ENCODE peak calls at places on chromosomes 16 and 17, in seven cellular contexts. I is prostate gland, P is A549, E is gastrocnemius medialis, J is IMR-90, M is stomach, X is transverse colon. L is an unnamed sample.

GRCh38 chr17:7220593-7221280 is 999 bp downstream of the ACADVL start:
- DNase-seq in I (peak; percentile 79), P (peak; percentile 92), E (peak; percentile 77), J (peak; percentile 63), M (peak; percentile 70), X (peak; percentile 77), L (peak; percentile 74)

GRCh38 chr16:1002399-1003161 is 21.0 kb downstream of the SOX8 start:
- DNase-seq in I (no peak), P (peak; percentile 95), E (peak; percentile 48), J (peak; percentile 81), M (peak; percentile 63), X (peak; percentile 42), L (peak; percentile 62)

GRCh38 chr17:37107406-37108083 is 158.8 kb downstream of the AATF start:
- DNase-seq in I (peak; percentile 88), P (no peak), E (peak; percentile 43), J (peak; percentile 41), M (peak; percentile 87), X (no peak), L (peak; percentile 78)

GRCh38 chr17:46901291-46901690 is 21.7 kb upstream of the GOSR2 start:
- DNase-seq in I (no peak), P (no peak), E (no peak), J (no peak), M (no peak), X (no peak), L (no peak)

GRCh38 chr17:82315703-82316358 is 1.6 kb downstream of the CD7 start:
- DNase-seq in I (no peak), P (no peak), E (no peak), J (no peak), M (no peak), X (no peak), L (no peak)

GRCh38 chr17:21303441-21304065 is 19.0 kb downstream of the MAP2K3 start:
- DNase-seq in I (no peak), P (no peak), E (peak; percentile 5), J (no peak), M (no peak), X (peak; percentile 5), L (peak; percentile 20)

GRCh38 chr16:70737377-70738082 is 51.7 kb upstream of the MTSS2 start:
- DNase-seq in I (peak; percentile 88), P (no peak), E (peak; percentile 83), J (peak; percentile 99), M (peak; percentile 55), X (peak; percentile 77), L (peak; percentile 91)

GRCh38 chr17:49454050-49454449 is 39.4 kb upstream of the PHB1 start:
- DNase-seq in I (no peak), P (no peak), E (no peak), J (peak; percentile 29), M (no peak), X (no peak), L (no peak)

GRCh38 chr16:46757339-46758050 is 9.4 kb upstream of the MYLK3 start:
- DNase-seq in I (peak; percentile 28), P (no peak), E (peak; percentile 89), J (peak; percentile 7), M (peak; percentile 32), X (no peak), L (no peak)

GRCh38 chr16:892006-892405 is 78.8 kb downstream of the LMF1 start:
- DNase-seq in I (no peak), P (no peak), E (no peak), J (no peak), M (no peak), X (no peak), L (no peak)

GRCh38 chr17:42980274-42980765 is at the start of gene RUNDC1:
- DNase-seq in I (peak; percentile 94), P (peak; percentile 98), E (peak; percentile 87), J (peak; percentile 73), M (peak; percentile 97), X (peak; percentile 99), L (peak; percentile 94)
- TF ChIP-seq POLR2A in I (peak; percentile 61), P (peak; percentile 94), E (peak; percentile 41), J (peak; percentile 5), M (peak; percentile 45), X (peak; percentile 59), L (peak; percentile 55)

GRCh38 chr17:1931759-1932579 is 93.2 kb downstream of the RTN4RL1 start:
- DNase-seq in I (peak; percentile 36), P (no peak), E (peak; percentile 58), J (peak; percentile 7), M (peak; percentile 77), X (peak; percentile 25), L (no peak)

GRCh38 chr17:1933875-1934715 is 91.0 kb downstream of the RTN4RL1 start:
- DNase-seq in I (no peak), P (no peak), E (no peak), J (no peak), M (no peak), X (no peak), L (no peak)

GRCh38 chr17:1929896-1930750 is 95.0 kb downstream of the RTN4RL1 start:
- DNase-seq in I (no peak), P (no peak), E (no peak), J (no peak), M (no peak), X (no peak), L (no peak)

GRCh38 chr17:1934901-1935300 is 90.2 kb downstream of the RTN4RL1 start:
- DNase-seq in I (no peak), P (no peak), E (no peak), J (no peak), M (no peak), X (no peak), L (no peak)

DNA sequence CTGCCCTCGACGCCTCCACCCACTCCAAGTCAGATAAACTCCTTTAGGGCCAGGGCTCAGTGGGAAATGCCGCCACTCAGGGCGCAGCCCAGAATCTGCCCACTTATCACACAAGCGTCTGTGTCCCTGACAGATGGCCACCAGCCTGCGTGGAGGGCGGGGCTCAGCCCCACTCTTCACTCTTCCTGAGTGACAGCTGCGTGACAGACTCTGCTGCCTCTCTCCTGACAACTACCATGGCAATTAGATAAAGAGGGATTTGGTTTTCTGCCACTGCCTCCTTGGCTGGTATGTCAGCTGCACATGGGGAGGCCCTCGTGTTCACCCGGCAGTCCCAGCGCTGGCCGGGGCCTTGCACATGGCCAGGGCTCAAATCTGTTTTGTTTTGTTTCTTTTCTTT is 96.2 kb downstream of the RTN4RL1 start:
- DNase-seq in I (no peak), P (no peak), E (no peak), J (no peak), M (no peak), X (no peak), L (no peak)
- TF ChIP-seq CTCF in I (no peak), P (no peak), E (no peak), J (no peak), M (no peak), X (no peak), L (no peak)

DNA sequence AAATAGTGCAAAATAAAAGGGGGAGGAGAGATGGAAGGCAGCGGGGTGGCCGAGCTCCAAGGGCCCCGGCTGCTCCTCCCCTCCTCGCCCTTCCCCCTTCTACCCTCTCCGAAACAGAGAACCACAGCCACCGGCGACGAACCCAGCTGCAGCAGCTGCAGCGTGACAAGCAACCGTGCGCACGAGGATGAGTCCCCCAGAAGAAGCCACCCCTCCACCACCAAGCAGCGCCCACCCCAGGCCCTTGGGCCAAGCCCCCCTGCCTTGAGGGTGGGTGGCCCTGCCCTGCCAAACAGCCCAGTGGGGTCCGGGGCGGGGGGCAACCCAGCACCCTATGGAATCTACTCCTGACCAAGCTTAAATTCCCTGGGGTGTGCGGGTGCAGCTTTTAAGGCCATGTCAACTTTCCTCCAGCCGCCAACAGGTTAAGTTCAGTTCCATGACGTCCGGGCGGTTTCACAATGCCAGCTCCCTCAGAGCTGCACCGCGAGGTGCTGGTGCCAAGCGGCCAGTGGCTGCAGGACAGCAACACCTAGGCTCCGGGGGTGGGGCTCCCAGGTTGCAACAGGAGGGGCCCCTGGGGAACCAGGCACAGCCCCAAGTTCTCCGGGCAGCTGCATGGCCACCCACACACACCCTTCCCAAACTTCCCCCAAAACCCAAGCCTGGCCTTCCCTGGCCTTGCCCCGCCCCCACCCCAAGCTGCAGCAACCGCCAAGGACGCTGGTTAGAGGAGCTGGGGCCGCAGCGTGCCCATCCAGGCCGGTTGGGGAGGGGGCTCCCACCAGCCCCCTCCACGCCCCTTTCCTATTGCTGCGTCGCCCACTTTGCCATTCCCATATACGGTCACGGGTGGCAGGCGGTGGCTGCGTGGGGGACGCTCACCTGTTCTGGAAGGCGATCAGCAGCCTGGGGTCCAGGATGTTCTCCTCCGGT is 2.0 kb downstream of the CBX4 start:
- DNase-seq in I (peak; percentile 90), P (peak; percentile 80), E (peak; percentile 78), J (peak; percentile 74), M (peak; percentile 96), X (peak; percentile 91), L (peak; percentile 91)
- TF ChIP-seq POLR2A in I (peak; percentile 24), P (no peak), E (no peak), J (no peak), M (no peak), X (peak; percentile 59), L (no peak)

DNA sequence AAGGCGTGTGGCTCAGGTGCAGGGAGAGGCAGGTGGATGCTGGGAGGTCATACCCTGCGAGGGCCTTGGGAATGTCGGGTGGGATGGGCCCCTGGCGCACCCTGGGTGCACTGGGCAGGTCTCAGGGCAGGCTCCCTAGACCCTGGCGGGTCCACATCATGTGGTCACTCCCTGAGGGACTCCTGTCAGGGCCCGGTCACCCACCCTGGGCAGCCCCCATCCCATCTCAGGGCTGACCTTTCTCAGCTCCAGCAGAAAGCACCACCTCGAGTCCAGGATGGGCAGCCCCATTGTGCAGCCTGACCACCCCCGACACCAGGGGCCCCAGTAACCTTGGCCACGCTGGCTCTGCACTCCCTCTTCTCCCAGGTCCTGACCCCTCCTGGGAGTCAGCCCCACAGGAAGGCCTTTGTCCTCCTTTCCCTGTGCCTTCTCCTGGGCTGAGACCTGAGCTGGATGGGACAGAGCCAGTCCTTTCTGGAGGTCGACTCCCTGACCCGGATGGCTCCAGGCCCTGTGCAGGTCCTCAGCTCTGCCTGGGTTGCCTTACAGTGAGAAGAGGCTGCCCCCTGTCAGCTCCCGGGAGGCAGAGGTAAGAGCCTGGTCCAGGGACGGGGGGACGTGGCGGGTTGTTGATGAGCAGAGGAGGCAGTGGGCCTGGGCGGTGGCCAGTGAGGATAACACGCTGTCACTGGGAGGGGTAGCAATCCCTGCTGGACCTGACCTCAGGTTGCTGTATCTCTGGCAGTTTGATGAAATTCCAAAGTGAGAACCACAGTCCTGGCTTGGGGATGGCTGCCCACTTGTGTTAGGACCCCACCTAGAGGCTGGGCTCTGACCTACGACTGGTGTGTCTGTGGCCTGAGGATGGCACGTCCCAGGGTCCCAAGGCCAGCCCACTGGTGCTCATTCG is 77.9 kb downstream of the GOSR1 start:
- DNase-seq in I (no peak), P (no peak), E (no peak), J (peak; percentile 15), M (peak; percentile 26), X (no peak), L (no peak)
- TF ChIP-seq CTCF in I (no peak), P (peak; percentile 46), E (no peak), J (peak; percentile 27), M (no peak), X (no peak), L (no peak)

GRCh38 chr17:67377727-67378443 is 804 bp downstream of the PITPNC1 start:
- DNase-seq in I (peak; percentile 41), P (peak; percentile 58), E (peak; percentile 29), J (peak; percentile 35), M (peak; percentile 54), X (peak; percentile 53), L (peak; percentile 36)
- TF ChIP-seq POLR2A in I (no peak), P (no peak), E (no peak), J (no peak), M (no peak), X (no peak), L (no peak)

DNA sequence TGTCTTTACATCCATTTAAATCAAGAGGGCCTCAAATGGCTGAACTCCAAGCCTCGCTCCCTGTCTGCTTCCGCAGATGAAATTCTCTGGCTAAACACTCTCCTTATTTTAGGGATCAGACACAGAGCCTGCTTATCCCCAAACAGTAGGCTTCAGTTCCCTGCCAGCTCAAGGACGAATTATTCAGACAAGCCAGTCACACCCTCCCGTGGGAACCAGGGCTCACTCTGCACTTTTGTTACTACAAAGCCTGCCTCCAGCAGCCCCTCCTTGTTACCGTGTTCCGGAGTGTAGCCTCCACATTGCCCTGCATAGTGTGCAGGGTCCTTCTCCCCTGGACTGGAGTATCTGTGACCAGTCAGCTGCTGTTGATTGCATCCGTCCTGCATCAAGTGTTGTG is 46.6 kb upstream of the LCMT1 start:
- DNase-seq in I (no peak), P (no peak), E (no peak), J (peak; percentile 9), M (no peak), X (no peak), L (no peak)
- TF ChIP-seq CTCF in I (no peak), P (no peak), E (no peak), J (no peak), M (no peak), X (no peak), L (no peak)